ENCODE peak calls at places on chromosome 20, in six cellular contexts. One of them, this sample, is unnamed.

GRCh38 chr20:32870985-32871384 is 12.3 kb downstream of the EFCAB8 start:
- DNase-seq in sigmoid colon: no peak
- DNase-seq in suprapubic skin: no peak
- DNase-seq in thyroid gland: no peak
- DNase-seq in breast epithelium: no peak
- DNase-seq in Peyer's patch: no peak
- DNase-seq in this sample: no peak

GRCh38 chr20:61500791-61501321 is 248.8 kb downstream of the CDH4 start:
- DNase-seq in thyroid gland: no peak
- DNase-seq in breast epithelium: no peak
- DNase-seq in Peyer's patch: no peak
- DNase-seq in sigmoid colon: no peak
- DNase-seq in suprapubic skin: no peak
- DNase-seq in this sample: no peak

GRCh38 chr20:45406260-45407066 is 1.6 kb upstream of the DBNDD2 start:
- DNase-seq in Peyer's patch: peak; percentile 87
- DNase-seq in sigmoid colon: peak; percentile 91
- DNase-seq in thyroid gland: peak; percentile 48
- DNase-seq in suprapubic skin: no peak
- DNase-seq in breast epithelium: peak; percentile 78
- DNase-seq in this sample: no peak

GRCh38 chr20:59770270-59770669 is 163.2 kb downstream of the SYCP2 start:
- DNase-seq in breast epithelium: no peak
- DNase-seq in sigmoid colon: peak; percentile 20
- DNase-seq in suprapubic skin: no peak
- DNase-seq in Peyer's patch: peak; percentile 10
- DNase-seq in thyroid gland: no peak
- DNase-seq in this sample: no peak

GRCh38 chr20:60697252-60697651 is 554.8 kb upstream of the CDH4 start:
- DNase-seq in sigmoid colon: no peak
- DNase-seq in suprapubic skin: no peak
- DNase-seq in thyroid gland: no peak
- DNase-seq in breast epithelium: no peak
- DNase-seq in Peyer's patch: no peak
- DNase-seq in this sample: no peak

GRCh38 chr20:58700823-58701222 is 8.2 kb downstream of the NPEPL1 start:
- DNase-seq in Peyer's patch: peak; percentile 43
- DNase-seq in thyroid gland: no peak
- DNase-seq in suprapubic skin: peak; percentile 69
- DNase-seq in sigmoid colon: peak; percentile 57
- DNase-seq in breast epithelium: no peak
- DNase-seq in this sample: no peak

GRCh38 chr20:8130840-8131526 is 1.1 kb upstream of the PLCB1 start:
- DNase-seq in Peyer's patch: no peak
- DNase-seq in breast epithelium: no peak
- DNase-seq in thyroid gland: no peak
- DNase-seq in suprapubic skin: no peak
- DNase-seq in sigmoid colon: no peak
- DNase-seq in this sample: no peak

GRCh38 chr20:25246182-25246943 is 1.5 kb upstream of the PYGB start:
- DNase-seq in Peyer's patch: no peak
- DNase-seq in sigmoid colon: no peak
- DNase-seq in breast epithelium: no peak
- DNase-seq in thyroid gland: no peak
- DNase-seq in suprapubic skin: peak; percentile 76
- DNase-seq in this sample: no peak

GRCh38 chr20:18237682-18238081 is 50.6 kb upstream of the ZNF133 start:
- DNase-seq in thyroid gland: no peak
- DNase-seq in sigmoid colon: no peak
- DNase-seq in suprapubic skin: no peak
- DNase-seq in Peyer's patch: no peak
- DNase-seq in breast epithelium: no peak
- DNase-seq in this sample: no peak

GRCh38 chr20:8318999-8319614 is 187.0 kb downstream of the PLCB1 start:
- DNase-seq in suprapubic skin: no peak
- DNase-seq in thyroid gland: no peak
- DNase-seq in Peyer's patch: no peak
- DNase-seq in breast epithelium: no peak
- DNase-seq in sigmoid colon: no peak
- DNase-seq in this sample: no peak

GRCh38 chr20:49172413-49172812 is 15.7 kb downstream of the STAU1 start:
- DNase-seq in suprapubic skin: no peak
- DNase-seq in sigmoid colon: no peak
- DNase-seq in breast epithelium: no peak
- DNase-seq in Peyer's patch: no peak
- DNase-seq in thyroid gland: no peak
- DNase-seq in this sample: no peak
- TF ChIP-seq POLR2A in suprapubic skin: no peak
- TF ChIP-seq POLR2A in sigmoid colon: no peak
- TF ChIP-seq POLR2A in breast epithelium: no peak
- TF ChIP-seq POLR2A in Peyer's patch: no peak
- TF ChIP-seq POLR2A in thyroid gland: no peak
- TF ChIP-seq POLR2A in this sample: no peak

GRCh38 chr20:23022849-23023248 is 12.3 kb upstream of the SSTR4 start:
- DNase-seq in Peyer's patch: no peak
- DNase-seq in suprapubic skin: no peak
- DNase-seq in thyroid gland: no peak
- DNase-seq in breast epithelium: no peak
- DNase-seq in sigmoid colon: no peak
- DNase-seq in this sample: no peak
- H3K4me3 ChIP-seq in Peyer's patch: no peak overlapping the region
- H3K4me3 ChIP-seq in suprapubic skin: no peak overlapping the region
- H3K4me3 ChIP-seq in thyroid gland: no peak overlapping the region
- H3K4me3 ChIP-seq in breast epithelium: no peak overlapping the region
- H3K4me3 ChIP-seq in sigmoid colon: no peak overlapping the region
- H3K4me3 ChIP-seq in this sample: no peak overlapping the region

GRCh38 chr20:43765933-43766332 is 39.1 kb upstream of the GTSF1L start:
- DNase-seq in Peyer's patch: no peak
- DNase-seq in sigmoid colon: no peak
- DNase-seq in suprapubic skin: no peak
- DNase-seq in breast epithelium: no peak
- DNase-seq in thyroid gland: no peak
- DNase-seq in this sample: no peak
- H3K27ac ChIP-seq in Peyer's patch: no peak overlapping the region
- H3K27ac ChIP-seq in sigmoid colon: no peak overlapping the region
- H3K27ac ChIP-seq in suprapubic skin: no peak overlapping the region
- H3K27ac ChIP-seq in breast epithelium: no peak overlapping the region
- H3K27ac ChIP-seq in thyroid gland: no peak overlapping the region
- H3K27ac ChIP-seq in this sample: peak overlapping the region; percentile 38

DNA sequence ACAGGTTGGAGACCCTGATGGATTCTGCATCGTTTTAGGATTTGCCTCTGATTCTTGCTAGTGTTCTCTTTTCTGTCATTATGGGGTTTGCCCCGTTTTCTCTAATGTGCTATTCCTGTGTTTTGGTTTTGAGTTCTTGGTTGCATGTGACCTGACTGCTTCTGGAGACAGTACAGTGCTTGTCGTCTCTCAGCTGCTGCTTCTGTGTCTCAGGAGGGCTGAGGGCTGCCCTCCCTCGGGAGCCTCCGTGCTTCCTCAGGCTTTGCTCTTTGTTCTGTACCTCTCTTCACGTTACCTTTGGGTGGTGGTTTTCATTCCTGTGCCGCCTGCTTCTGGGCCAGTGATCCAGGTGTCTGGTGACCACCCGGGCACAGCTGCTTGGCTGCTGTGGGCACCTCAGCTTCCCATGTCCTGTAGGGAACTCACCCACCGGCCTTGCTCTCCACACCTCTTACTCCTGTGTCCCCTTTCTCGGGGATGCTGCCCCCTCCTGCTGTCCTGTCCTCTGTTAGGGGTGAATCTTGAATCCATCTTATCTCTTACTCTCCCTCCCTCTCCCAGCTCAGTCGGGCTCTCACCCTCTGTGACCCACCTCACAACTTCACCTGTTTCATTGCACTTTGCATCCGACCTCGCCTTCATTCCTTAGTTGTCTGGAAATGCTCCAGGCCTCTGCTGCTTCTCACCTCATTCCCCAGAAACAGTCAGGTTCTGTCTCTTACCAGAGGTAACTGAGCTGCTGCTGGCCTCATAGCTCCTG is 33.2 kb downstream of the PANK2 start:
- DNase-seq in sigmoid colon: no peak
- DNase-seq in suprapubic skin: no peak
- DNase-seq in breast epithelium: no peak
- DNase-seq in Peyer's patch: no peak
- DNase-seq in thyroid gland: peak; percentile 49
- DNase-seq in this sample: no peak
- TF ChIP-seq POLR2A in sigmoid colon: no peak
- TF ChIP-seq POLR2A in suprapubic skin: no peak
- TF ChIP-seq POLR2A in breast epithelium: no peak
- TF ChIP-seq POLR2A in Peyer's patch: no peak
- TF ChIP-seq POLR2A in thyroid gland: no peak
- TF ChIP-seq POLR2A in this sample: no peak